ENCODE peak calls at places on chromosomes 13 and 19, in five cellular contexts. U is breast epithelium, S is HL-60, C is GM23338, H is HCT116. M is an unnamed sample.

GRCh38 chr13:66508153-66508909 is 721.8 kb downstream of the PCDH9 start:
- DNase-seq in U (no peak), S (no peak), C (no peak), H (no peak), M (no peak)

GRCh38 chr13:47004022-47004421 is 107.2 kb upstream of the HTR2A start:
- DNase-seq in U (no peak), S (no peak), C (no peak), H (no peak), M (no peak)

GRCh38 chr13:64369121-64369520 is 2861.0 kb downstream of the PCDH9 start:
- DNase-seq in U (no peak), S (no peak), C (no peak), H (no peak), M (no peak)

GRCh38 chr19:42569193-42569592 is 25.5 kb downstream of the CEACAM8 start:
- DNase-seq in U (no peak), S (peak), C (no peak), H (no peak), M (no peak)

GRCh38 chr13:106349080-106349841 is 186.2 kb downstream of the EFNB2 start:
- DNase-seq in U (no peak), S (no peak), C (peak), H (peak), M (peak)

GRCh38 chr19:42850981-42851717 is 28.4 kb downstream of the PSG1 start:
- DNase-seq in U (no peak), S (no peak), C (no peak), H (peak), M (no peak)

GRCh38 chr13:36288794-36289391 is 8.7 kb downstream of the CCDC169 start:
- DNase-seq in U (no peak), S (no peak), C (peak), H (no peak), M (no peak)

GRCh38 chr19:6412111-6412999 is 12.3 kb downstream of the KHSRP start:
- DNase-seq in U (no peak), S (peak), C (peak), H (peak), M (peak)

GRCh38 chr13:24911135-24911524 is 147.2 kb downstream of the RNF17 start:
- DNase-seq in U (no peak), S (peak), C (no peak), H (no peak), M (no peak)

GRCh38 chr19:45630463-45630862 is 8.7 kb downstream of the EML2 start:
- DNase-seq in U (no peak), S (no peak), C (peak), H (peak), M (no peak)

GRCh38 chr13:80037505-80037888 is 303.4 kb downstream of the SPRY2 start:
- DNase-seq in U (no peak), S (no peak), C (no peak), H (no peak), M (no peak)

GRCh38 chr19:3480383-3481091 is at the start of gene SMIM24:
- DNase-seq in U (no peak), S (no peak), C (no peak), H (no peak), M (no peak)

GRCh38 chr19:13086341-13086740 is 16.3 kb downstream of the LYL1 start:
- DNase-seq in U (no peak), S (no peak), C (no peak), H (no peak), M (no peak)

GRCh38 chr13:25869941-25870340 is 181.9 kb downstream of the SHISA2 start:
- DNase-seq in U (no peak), S (no peak), C (no peak), H (no peak), M (no peak)

GRCh38 chr19:41226053-41226873 is 7.2 kb downstream of the AXL start:
- DNase-seq in U (peak), S (no peak), C (peak), H (peak), M (peak)

GRCh38 chr19:3366104-3366760 is at the start of gene NFIC:
- DNase-seq in U (peak), S (peak), C (peak), H (peak), M (peak)

GRCh38 chr19:5718579-5719273 is 1.2 kb downstream of the LONP1 start:
- DNase-seq in U (no peak), S (peak), C (no peak), H (peak), M (no peak)

GRCh38 chr19:5953680-5954213 is 24.2 kb downstream of the RANBP3 start:
- DNase-seq in U (no peak), S (no peak), C (no peak), H (no peak), M (no peak)

GRCh38 chr13:106534844-106535551 is 464 bp downstream of the EFNB2 start:
- DNase-seq in U (no peak), S (no peak), C (peak), H (no peak), M (no peak)

GRCh38 chr13:42930136-42930535 is 61.9 kb downstream of the EPSTI1 start:
- DNase-seq in U (no peak), S (no peak), C (no peak), H (no peak), M (no peak)

GRCh38 chr13:98172570-98173405 is 4.3 kb downstream of the RNF113B start:
- DNase-seq in U (no peak), S (no peak), C (no peak), H (no peak), M (peak)

GRCh38 chr19:9645466-9645865 is 24.4 kb upstream of the ZNF561 start:
- DNase-seq in U (no peak), S (no peak), C (no peak), H (no peak), M (no peak)

GRCh38 chr19:32017341-32017948 is 328.0 kb upstream of the ZNF507 start:
- DNase-seq in U (no peak), S (no peak), C (no peak), H (no peak), M (no peak)

GRCh38 chr19:55777528-55777927 is 8.6 kb downstream of the RFPL4AL1 start:
- DNase-seq in U (no peak), S (peak), C (peak), H (peak), M (no peak)

GRCh38 chr19:50909240-50910070 is 1.7 kb downstream of the KLK4 start:
- DNase-seq in U (no peak), S (no peak), C (peak), H (peak), M (peak)

GRCh38 chr19:36564391-36564790 is 8.7 kb downstream of the ZNF529 start:
- DNase-seq in U (no peak), S (no peak), C (no peak), H (no peak), M (no peak)

GRCh38 chr19:6743071-6743470 is 3.6 kb downstream of the TRIP10 start:
- DNase-seq in U (no peak), S (no peak), C (no peak), H (no peak), M (no peak)

GRCh38 chr19:49361438-49362047 is 673 bp downstream of the TEAD2 start:
- DNase-seq in U (peak), S (no peak), C (peak), H (peak), M (peak)

GRCh38 chr19:32018014-32018413 is 327.4 kb upstream of the ZNF507 start:
- DNase-seq in U (no peak), S (no peak), C (no peak), H (no peak), M (peak)

GRCh38 chr13:22017226-22017625 is 346.4 kb downstream of the FGF9 start:
- DNase-seq in U (no peak), S (peak), C (no peak), H (no peak), M (no peak)

GRCh38 chr19:2775556-2776430 is 7.3 kb downstream of the SGTA start:
- DNase-seq in U (no peak), S (peak), C (no peak), H (no peak), M (no peak)

GRCh38 chr19:17107546-17108452 is 32.2 kb downstream of the MYO9B start:
- DNase-seq in U (peak), S (peak), C (no peak), H (peak), M (peak)
- TF ChIP-seq POLR2AphosphoS5 in U (peak), S (no peak), C (no peak), H (peak), M (peak)

GRCh38 chr13:27977476-27978300 is 8.6 kb upstream of the CDX2 start:
- DNase-seq in U (no peak), S (no peak), C (peak), H (no peak), M (no peak)
- TF ChIP-seq CTCF in U (no peak), S (no peak), C (no peak), H (no peak), M (no peak)

GRCh38 chr19:1474765-1475351 is 4.2 kb downstream of the C19orf25 start:
- DNase-seq in U (no peak), S (no peak), C (no peak), H (no peak), M (no peak)
- TF ChIP-seq POLR2AphosphoS5 in U (no peak), S (no peak), C (no peak), H (peak), M (no peak)

GRCh38 chr19:38202504-38202903 is 21.5 kb downstream of the DPF1 start:
- DNase-seq in U (no peak), S (no peak), C (no peak), H (no peak), M (no peak)
- TF ChIP-seq CTCF in U (no peak), S (no peak), C (no peak), H (no peak), M (no peak)

GRCh38 chr19:53492153-53492552 is 24.6 kb downstream of the ZNF813 start:
- DNase-seq in U (no peak), S (no peak), C (no peak), H (no peak), M (no peak)
- TF ChIP-seq POLR2AphosphoS5 in U (no peak), S (no peak), C (no peak), H (no peak), M (no peak)

GRCh38 chr13:90492872-90493271 is 854.6 kb upstream of the MIR17HG start:
- DNase-seq in U (no peak), S (no peak), C (no peak), H (no peak), M (no peak)
- TF ChIP-seq CTCF in U (no peak), S (no peak), C (no peak), H (no peak), M (no peak)

GRCh38 chr19:11138659-11139526 is 16.7 kb downstream of the SPC24 start:
- DNase-seq in U (no peak), S (peak), C (peak), H (no peak), M (no peak)
- TF ChIP-seq POLR2AphosphoS5 in U (peak), S (no peak), C (peak), H (no peak), M (no peak)

GRCh38 chr13:84870190-84870589 is 929.0 kb downstream of the SLITRK6 start:
- DNase-seq in U (no peak), S (peak), C (peak), H (no peak), M (no peak)
- TF ChIP-seq CTCF in U (no peak), S (peak), C (peak), H (peak), M (no peak)

GRCh38 chr13:113598081-113598410 is 13.5 kb downstream of the TFDP1 start:
- DNase-seq in U (peak), S (no peak), C (no peak), H (no peak), M (no peak)
- TF ChIP-seq POLR2AphosphoS5 in U (no peak), S (no peak), C (no peak), H (no peak), M (no peak)